ENCODE peak calls at places on chromosomes 5 and 9, in nine cellular contexts. One of them, this sample, is unnamed.

GRCh38 chr5:99865159-99865558 is 670.0 kb upstream of the FAM174A start:
- DNase-seq in CD8-positive, alpha-beta T cell: no peak
- DNase-seq in naive thymus-derived CD8-positive, alpha-beta T cell: no peak
- DNase-seq in AG10803: no peak
- DNase-seq in GM23248: no peak
- DNase-seq in keratinocyte: no peak
- DNase-seq in body of pancreas: no peak
- DNase-seq in NCI-H1092 treated with DMSO at 0.1 percent for 48 hours: no peak
- DNase-seq in islet precursor cell: no peak
- DNase-seq in this sample: no peak

GRCh38 chr5:32173394-32174010 is 617 bp downstream of the GOLPH3 start:
- DNase-seq in CD8-positive, alpha-beta T cell: peak; percentile 40
- DNase-seq in naive thymus-derived CD8-positive, alpha-beta T cell: no peak
- DNase-seq in AG10803: peak; percentile 66
- DNase-seq in GM23248: peak; percentile 83
- DNase-seq in keratinocyte: no peak
- DNase-seq in body of pancreas: peak; percentile 78
- DNase-seq in NCI-H1092 treated with DMSO at 0.1 percent for 48 hours: peak; percentile 47
- DNase-seq in islet precursor cell: peak; percentile 68
- DNase-seq in this sample: no peak

GRCh38 chr5:141941307-141941706 is 16.7 kb downstream of the PCDH12 start:
- DNase-seq in CD8-positive, alpha-beta T cell: no peak
- DNase-seq in naive thymus-derived CD8-positive, alpha-beta T cell: no peak
- DNase-seq in AG10803: peak; percentile 81
- DNase-seq in GM23248: peak; percentile 83
- DNase-seq in keratinocyte: no peak
- DNase-seq in body of pancreas: no peak
- DNase-seq in NCI-H1092 treated with DMSO at 0.1 percent for 48 hours: no peak
- DNase-seq in islet precursor cell: no peak
- DNase-seq in this sample: no peak

GRCh38 chr5:148140846-148141245 is 27.5 kb upstream of the SPINK14 start:
- DNase-seq in CD8-positive, alpha-beta T cell: no peak
- DNase-seq in naive thymus-derived CD8-positive, alpha-beta T cell: no peak
- DNase-seq in AG10803: no peak
- DNase-seq in GM23248: no peak
- DNase-seq in keratinocyte: no peak
- DNase-seq in body of pancreas: no peak
- DNase-seq in NCI-H1092 treated with DMSO at 0.1 percent for 48 hours: no peak
- DNase-seq in islet precursor cell: no peak
- DNase-seq in this sample: no peak

GRCh38 chr5:96870094-96871021 is 5.9 kb upstream of the ERAP2 start:
- DNase-seq in CD8-positive, alpha-beta T cell: no peak
- DNase-seq in naive thymus-derived CD8-positive, alpha-beta T cell: no peak
- DNase-seq in AG10803: peak; percentile 33
- DNase-seq in GM23248: no peak
- DNase-seq in keratinocyte: no peak
- DNase-seq in body of pancreas: no peak
- DNase-seq in NCI-H1092 treated with DMSO at 0.1 percent for 48 hours: no peak
- DNase-seq in islet precursor cell: no peak
- DNase-seq in this sample: peak; percentile 84

GRCh38 chr5:59598547-59598874 is 295.0 kb downstream of the PDE4D start:
- DNase-seq in CD8-positive, alpha-beta T cell: no peak
- DNase-seq in naive thymus-derived CD8-positive, alpha-beta T cell: no peak
- DNase-seq in AG10803: no peak
- DNase-seq in GM23248: peak; percentile 18
- DNase-seq in keratinocyte: no peak
- DNase-seq in body of pancreas: no peak
- DNase-seq in NCI-H1092 treated with DMSO at 0.1 percent for 48 hours: no peak
- DNase-seq in islet precursor cell: no peak
- DNase-seq in this sample: no peak

GRCh38 chr9:123389698-123390097 is 33.7 kb downstream of the CRB2 start:
- DNase-seq in CD8-positive, alpha-beta T cell: no peak
- DNase-seq in naive thymus-derived CD8-positive, alpha-beta T cell: no peak
- DNase-seq in AG10803: no peak
- DNase-seq in GM23248: no peak
- DNase-seq in keratinocyte: no peak
- DNase-seq in body of pancreas: no peak
- DNase-seq in NCI-H1092 treated with DMSO at 0.1 percent for 48 hours: no peak
- DNase-seq in islet precursor cell: peak; percentile 54
- DNase-seq in this sample: no peak

GRCh38 chr5:111348659-111349058 is 124.5 kb downstream of the CAMK4 start:
- DNase-seq in CD8-positive, alpha-beta T cell: no peak
- DNase-seq in naive thymus-derived CD8-positive, alpha-beta T cell: no peak
- DNase-seq in AG10803: no peak
- DNase-seq in GM23248: peak; percentile 15
- DNase-seq in keratinocyte: no peak
- DNase-seq in body of pancreas: no peak
- DNase-seq in NCI-H1092 treated with DMSO at 0.1 percent for 48 hours: no peak
- DNase-seq in islet precursor cell: no peak
- DNase-seq in this sample: no peak

GRCh38 chr5:116650544-116650943 is 75.9 kb upstream of the SEMA6A start:
- DNase-seq in CD8-positive, alpha-beta T cell: no peak
- DNase-seq in naive thymus-derived CD8-positive, alpha-beta T cell: no peak
- DNase-seq in AG10803: no peak
- DNase-seq in GM23248: no peak
- DNase-seq in keratinocyte: no peak
- DNase-seq in body of pancreas: no peak
- DNase-seq in NCI-H1092 treated with DMSO at 0.1 percent for 48 hours: no peak
- DNase-seq in islet precursor cell: no peak
- DNase-seq in this sample: no peak

GRCh38 chr5:141496038-141496437 is 7.2 kb downstream of the PCDHGC5 start:
- DNase-seq in CD8-positive, alpha-beta T cell: no peak
- DNase-seq in naive thymus-derived CD8-positive, alpha-beta T cell: no peak
- DNase-seq in AG10803: no peak
- DNase-seq in GM23248: no peak
- DNase-seq in keratinocyte: no peak
- DNase-seq in body of pancreas: no peak
- DNase-seq in NCI-H1092 treated with DMSO at 0.1 percent for 48 hours: no peak
- DNase-seq in islet precursor cell: peak; percentile 92
- DNase-seq in this sample: no peak

GRCh38 chr9:63816742-63817621 is 1468.0 kb downstream of the FOXD4L5 start:
- DNase-seq in CD8-positive, alpha-beta T cell: peak; percentile 76
- DNase-seq in naive thymus-derived CD8-positive, alpha-beta T cell: peak; percentile 44
- DNase-seq in AG10803: peak; percentile 88
- DNase-seq in GM23248: peak; percentile 92
- DNase-seq in keratinocyte: peak; percentile 80
- DNase-seq in body of pancreas: peak; percentile 84
- DNase-seq in NCI-H1092 treated with DMSO at 0.1 percent for 48 hours: no peak
- DNase-seq in islet precursor cell: peak; percentile 100
- DNase-seq in this sample: peak; percentile 73

GRCh38 chr9:694499-695154 is 146.9 kb upstream of the DMRT1 start:
- DNase-seq in CD8-positive, alpha-beta T cell: no peak
- DNase-seq in naive thymus-derived CD8-positive, alpha-beta T cell: no peak
- DNase-seq in AG10803: peak; percentile 90
- DNase-seq in GM23248: peak; percentile 95
- DNase-seq in keratinocyte: peak; percentile 94
- DNase-seq in body of pancreas: no peak
- DNase-seq in NCI-H1092 treated with DMSO at 0.1 percent for 48 hours: no peak
- DNase-seq in islet precursor cell: no peak
- DNase-seq in this sample: no peak

GRCh38 chr9:26271495-26272122 is 593.4 kb upstream of the TUSC1 start:
- DNase-seq in CD8-positive, alpha-beta T cell: no peak
- DNase-seq in naive thymus-derived CD8-positive, alpha-beta T cell: no peak
- DNase-seq in AG10803: no peak
- DNase-seq in GM23248: no peak
- DNase-seq in keratinocyte: no peak
- DNase-seq in body of pancreas: no peak
- DNase-seq in NCI-H1092 treated with DMSO at 0.1 percent for 48 hours: no peak
- DNase-seq in islet precursor cell: peak; percentile 58
- DNase-seq in this sample: no peak

GRCh38 chr9:93091453-93092081 is 4.5 kb upstream of the CARD19 start:
- DNase-seq in CD8-positive, alpha-beta T cell: no peak
- DNase-seq in naive thymus-derived CD8-positive, alpha-beta T cell: no peak
- DNase-seq in AG10803: peak; percentile 73
- DNase-seq in GM23248: peak; percentile 84
- DNase-seq in keratinocyte: peak; percentile 53
- DNase-seq in body of pancreas: peak; percentile 43
- DNase-seq in NCI-H1092 treated with DMSO at 0.1 percent for 48 hours: no peak
- DNase-seq in islet precursor cell: peak; percentile 66
- DNase-seq in this sample: peak; percentile 56

GRCh38 chr5:36875051-36875788 is 1.3 kb upstream of the NIPBL start:
- DNase-seq in CD8-positive, alpha-beta T cell: peak; percentile 53
- DNase-seq in naive thymus-derived CD8-positive, alpha-beta T cell: peak; percentile 47
- DNase-seq in AG10803: peak; percentile 43
- DNase-seq in GM23248: peak; percentile 81
- DNase-seq in keratinocyte: no peak
- DNase-seq in body of pancreas: peak; percentile 27
- DNase-seq in NCI-H1092 treated with DMSO at 0.1 percent for 48 hours: peak; percentile 44
- DNase-seq in islet precursor cell: peak; percentile 90
- DNase-seq in this sample: peak; percentile 75

GRCh38 chr9:99894826-99895225 is 11.6 kb upstream of the STX17 start:
- DNase-seq in CD8-positive, alpha-beta T cell: no peak
- DNase-seq in naive thymus-derived CD8-positive, alpha-beta T cell: no peak
- DNase-seq in AG10803: no peak
- DNase-seq in GM23248: no peak
- DNase-seq in keratinocyte: no peak
- DNase-seq in body of pancreas: no peak
- DNase-seq in NCI-H1092 treated with DMSO at 0.1 percent for 48 hours: no peak
- DNase-seq in islet precursor cell: peak; percentile 64
- DNase-seq in this sample: no peak

GRCh38 chr9:92098638-92099037 is 16.6 kb downstream of the SPTLC1 start:
- DNase-seq in CD8-positive, alpha-beta T cell: no peak
- DNase-seq in naive thymus-derived CD8-positive, alpha-beta T cell: no peak
- DNase-seq in AG10803: no peak
- DNase-seq in GM23248: no peak
- DNase-seq in keratinocyte: no peak
- DNase-seq in body of pancreas: no peak
- DNase-seq in NCI-H1092 treated with DMSO at 0.1 percent for 48 hours: no peak
- DNase-seq in islet precursor cell: no peak
- DNase-seq in this sample: no peak

GRCh38 chr9:21450733-21451394 is 10.6 kb downstream of the IFNA1 start:
- DNase-seq in CD8-positive, alpha-beta T cell: no peak
- DNase-seq in naive thymus-derived CD8-positive, alpha-beta T cell: no peak
- DNase-seq in AG10803: peak; percentile 73
- DNase-seq in GM23248: peak; percentile 52
- DNase-seq in keratinocyte: no peak
- DNase-seq in body of pancreas: no peak
- DNase-seq in NCI-H1092 treated with DMSO at 0.1 percent for 48 hours: no peak
- DNase-seq in islet precursor cell: peak; percentile 68
- DNase-seq in this sample: no peak

GRCh38 chr5:154141686-154142300 is 48.7 kb upstream of the GALNT10 start:
- DNase-seq in CD8-positive, alpha-beta T cell: no peak
- DNase-seq in naive thymus-derived CD8-positive, alpha-beta T cell: no peak
- DNase-seq in AG10803: no peak
- DNase-seq in GM23248: no peak
- DNase-seq in keratinocyte: no peak
- DNase-seq in body of pancreas: no peak
- DNase-seq in NCI-H1092 treated with DMSO at 0.1 percent for 48 hours: no peak
- DNase-seq in islet precursor cell: no peak
- DNase-seq in this sample: no peak

GRCh38 chr5:81422671-81423070 is 28.7 kb upstream of the ACOT12 start:
- DNase-seq in CD8-positive, alpha-beta T cell: no peak
- DNase-seq in naive thymus-derived CD8-positive, alpha-beta T cell: no peak
- DNase-seq in AG10803: peak; percentile 60
- DNase-seq in GM23248: peak; percentile 74
- DNase-seq in keratinocyte: no peak
- DNase-seq in body of pancreas: no peak
- DNase-seq in NCI-H1092 treated with DMSO at 0.1 percent for 48 hours: no peak
- DNase-seq in islet precursor cell: no peak
- DNase-seq in this sample: no peak

GRCh38 chr5:140261403-140262171 is 41.3 kb downstream of the PFDN1 start:
- DNase-seq in CD8-positive, alpha-beta T cell: no peak
- DNase-seq in naive thymus-derived CD8-positive, alpha-beta T cell: no peak
- DNase-seq in AG10803: peak; percentile 85
- DNase-seq in GM23248: peak; percentile 94
- DNase-seq in keratinocyte: no peak
- DNase-seq in body of pancreas: peak; percentile 91
- DNase-seq in NCI-H1092 treated with DMSO at 0.1 percent for 48 hours: peak; percentile 33
- DNase-seq in islet precursor cell: peak; percentile 82
- DNase-seq in this sample: no peak

GRCh38 chr5:143433680-143434079 is 30.2 kb upstream of the NR3C1 start:
- DNase-seq in CD8-positive, alpha-beta T cell: no peak
- DNase-seq in naive thymus-derived CD8-positive, alpha-beta T cell: no peak
- DNase-seq in AG10803: no peak
- DNase-seq in GM23248: no peak
- DNase-seq in keratinocyte: no peak
- DNase-seq in body of pancreas: no peak
- DNase-seq in NCI-H1092 treated with DMSO at 0.1 percent for 48 hours: no peak
- DNase-seq in islet precursor cell: no peak
- DNase-seq in this sample: no peak

GRCh38 chr9:92138157-92138959 is 23.1 kb upstream of the SPTLC1 start:
- DNase-seq in CD8-positive, alpha-beta T cell: peak; percentile 77
- DNase-seq in naive thymus-derived CD8-positive, alpha-beta T cell: peak; percentile 54
- DNase-seq in AG10803: peak; percentile 33
- DNase-seq in GM23248: peak; percentile 63
- DNase-seq in keratinocyte: no peak
- DNase-seq in body of pancreas: peak; percentile 70
- DNase-seq in NCI-H1092 treated with DMSO at 0.1 percent for 48 hours: peak; percentile 23
- DNase-seq in islet precursor cell: peak; percentile 86
- DNase-seq in this sample: no peak

GRCh38 chr5:170388818-170389217 is 349 bp downstream of the KCNMB1 start:
- DNase-seq in CD8-positive, alpha-beta T cell: no peak
- DNase-seq in naive thymus-derived CD8-positive, alpha-beta T cell: no peak
- DNase-seq in AG10803: no peak
- DNase-seq in GM23248: no peak
- DNase-seq in keratinocyte: no peak
- DNase-seq in body of pancreas: no peak
- DNase-seq in NCI-H1092 treated with DMSO at 0.1 percent for 48 hours: no peak
- DNase-seq in islet precursor cell: no peak
- DNase-seq in this sample: no peak

GRCh38 chr9:4548796-4549725 is 58.8 kb downstream of the SLC1A1 start:
- DNase-seq in CD8-positive, alpha-beta T cell: no peak
- DNase-seq in naive thymus-derived CD8-positive, alpha-beta T cell: no peak
- DNase-seq in AG10803: peak; percentile 11
- DNase-seq in GM23248: peak; percentile 39
- DNase-seq in keratinocyte: no peak
- DNase-seq in body of pancreas: no peak
- DNase-seq in NCI-H1092 treated with DMSO at 0.1 percent for 48 hours: no peak
- DNase-seq in islet precursor cell: peak; percentile 77
- DNase-seq in this sample: no peak

GRCh38 chr5:141637266-141637692 is 482 bp downstream of the RELL2 start:
- DNase-seq in CD8-positive, alpha-beta T cell: peak; percentile 49
- DNase-seq in naive thymus-derived CD8-positive, alpha-beta T cell: peak; percentile 34
- DNase-seq in AG10803: no peak
- DNase-seq in GM23248: peak; percentile 40
- DNase-seq in keratinocyte: no peak
- DNase-seq in body of pancreas: peak; percentile 29
- DNase-seq in NCI-H1092 treated with DMSO at 0.1 percent for 48 hours: no peak
- DNase-seq in islet precursor cell: peak; percentile 71
- DNase-seq in this sample: peak; percentile 73

GRCh38 chr5:6708814-6709213 is 4.4 kb upstream of the TENT4A start:
- DNase-seq in CD8-positive, alpha-beta T cell: no peak
- DNase-seq in naive thymus-derived CD8-positive, alpha-beta T cell: no peak
- DNase-seq in AG10803: no peak
- DNase-seq in GM23248: no peak
- DNase-seq in keratinocyte: no peak
- DNase-seq in body of pancreas: no peak
- DNase-seq in NCI-H1092 treated with DMSO at 0.1 percent for 48 hours: no peak
- DNase-seq in islet precursor cell: no peak
- DNase-seq in this sample: no peak

GRCh38 chr9:68751556-68751955 is 46.5 kb downstream of the PIP5K1B start:
- DNase-seq in CD8-positive, alpha-beta T cell: no peak
- DNase-seq in naive thymus-derived CD8-positive, alpha-beta T cell: no peak
- DNase-seq in AG10803: peak; percentile 36
- DNase-seq in GM23248: peak; percentile 21
- DNase-seq in keratinocyte: no peak
- DNase-seq in body of pancreas: no peak
- DNase-seq in NCI-H1092 treated with DMSO at 0.1 percent for 48 hours: no peak
- DNase-seq in islet precursor cell: no peak
- DNase-seq in this sample: no peak

GRCh38 chr9:76729980-76730737 is 34.1 kb upstream of the PCA3 start:
- DNase-seq in CD8-positive, alpha-beta T cell: no peak
- DNase-seq in naive thymus-derived CD8-positive, alpha-beta T cell: no peak
- DNase-seq in AG10803: no peak
- DNase-seq in GM23248: no peak
- DNase-seq in keratinocyte: no peak
- DNase-seq in body of pancreas: no peak
- DNase-seq in NCI-H1092 treated with DMSO at 0.1 percent for 48 hours: peak; percentile 95
- DNase-seq in islet precursor cell: no peak
- DNase-seq in this sample: no peak

GRCh38 chr5:91938441-91938840 is 555.3 kb upstream of the ARRDC3 start:
- DNase-seq in CD8-positive, alpha-beta T cell: no peak
- DNase-seq in naive thymus-derived CD8-positive, alpha-beta T cell: no peak
- DNase-seq in AG10803: no peak
- DNase-seq in GM23248: peak; percentile 34
- DNase-seq in keratinocyte: no peak
- DNase-seq in body of pancreas: no peak
- DNase-seq in NCI-H1092 treated with DMSO at 0.1 percent for 48 hours: no peak
- DNase-seq in islet precursor cell: no peak
- DNase-seq in this sample: no peak

GRCh38 chr5:113204525-113205161 is 228.0 kb downstream of the DCP2 start:
- DNase-seq in CD8-positive, alpha-beta T cell: no peak
- DNase-seq in naive thymus-derived CD8-positive, alpha-beta T cell: no peak
- DNase-seq in AG10803: peak; percentile 78
- DNase-seq in GM23248: peak; percentile 76
- DNase-seq in keratinocyte: peak; percentile 42
- DNase-seq in body of pancreas: peak; percentile 20
- DNase-seq in NCI-H1092 treated with DMSO at 0.1 percent for 48 hours: no peak
- DNase-seq in islet precursor cell: peak; percentile 68
- DNase-seq in this sample: no peak

This sample was measured in natural killer cell treated with Interleukin-12 subunit alpha and Interleukin-12 subunit beta and Interleukin-15 and Interleukin-18, amount 100 ng/mL, for 72 hours.